ENCODE peak calls at places on chromosomes 7 and 10, in six cellular contexts. I, L, O, X, S and D are unnamed samples.

GRCh38 chr10:102122450-102122849 is 2.3 kb upstream of the LDB1 start:
- DNase-seq in S (no peak), L (no peak), O (no peak), I (no peak), X (no peak), D (no peak)

GRCh38 chr10:79162861-79163662 is 94.3 kb downstream of the ZMIZ1 start:
- DNase-seq in I (no peak), S (peak; percentile 100), O (no peak), L (peak; percentile 73), X (no peak), D (no peak)

GRCh38 chr7:115672024-115672423 is 358.5 kb downstream of the TFEC start:
- DNase-seq in S (peak; percentile 58), O (no peak), I (no peak), L (peak; percentile 18), X (no peak), D (no peak)

GRCh38 chr7:68166525-68166924 is 1169.9 kb downstream of the TYW1 start:
- DNase-seq in O (no peak), L (no peak), X (no peak), I (no peak), S (no peak), D (no peak)

GRCh38 chr7:95758187-95758586 is 14.2 kb upstream of the DYNC1I1 start:
- DNase-seq in S (no peak), I (no peak), X (no peak), L (no peak), O (no peak), D (no peak)

GRCh38 chr7:81415181-81415580 is 354.7 kb downstream of the HGF start:
- DNase-seq in I (no peak), S (peak; percentile 60), L (peak; percentile 38), O (no peak), X (no peak), D (no peak)

GRCh38 chr10:104096692-104097091 is 11.0 kb upstream of the COL17A1 start:
- DNase-seq in O (no peak), I (no peak), S (no peak), L (no peak), X (no peak), D (no peak)

GRCh38 chr7:90618880-90619279 is 22.8 kb downstream of the CDK14 start:
- DNase-seq in S (peak; percentile 46), O (no peak), I (no peak), L (no peak), X (no peak), D (no peak)

GRCh38 chr7:40493609-40494041 is 358.8 kb downstream of the SUGCT start:
- DNase-seq in S (no peak), X (no peak), I (peak; percentile 53), O (no peak), L (peak; percentile 19), D (no peak)

GRCh38 chr7:78620931-78621330 is 822.4 kb downstream of the PHTF2 start:
- DNase-seq in O (no peak), S (peak; percentile 45), I (no peak), X (no peak), L (no peak), D (no peak)

GRCh38 chr7:41882745-41883527 is 180.0 kb upstream of the INHBA start:
- DNase-seq in I (no peak), L (no peak), S (no peak), O (no peak), X (no peak), D (no peak)

GRCh38 chr7:29574659-29575058 is 11.0 kb downstream of the PRR15 start:
- DNase-seq in I (no peak), S (no peak), X (no peak), L (no peak), O (no peak), D (no peak)

GRCh38 chr7:2738110-2738509 is 50.1 kb downstream of the AMZ1 start:
- DNase-seq in X (no peak), I (no peak), S (no peak), L (no peak), O (no peak), D (no peak)

GRCh38 chr10:133441780-133442179 is 12.0 kb upstream of the SCART1 start:
- DNase-seq in O (no peak), I (no peak), S (no peak), L (no peak), X (peak; percentile 69), D (no peak)

GRCh38 chr7:137381045-137381444 is 37.5 kb upstream of the PTN start:
- DNase-seq in O (no peak), S (no peak), I (no peak), X (no peak), L (no peak), D (no peak)

GRCh38 chr7:101602484-101603241 is 26.4 kb downstream of the MYL10 start:
- DNase-seq in S (peak; percentile 82), X (no peak), L (peak; percentile 65), I (peak; percentile 54), O (peak; percentile 58), D (peak; percentile 93)

GRCh38 chr7:125516194-125516593 is 586.6 kb upstream of the POT1 start:
- DNase-seq in O (no peak), I (no peak), X (no peak), S (no peak), L (no peak), D (no peak)

GRCh38 chr7:142807855-142808460 is 37.2 kb downstream of the PRSS2 start:
- DNase-seq in X (no peak), L (peak; percentile 64), O (peak; percentile 44), I (peak; percentile 93), S (peak; percentile 94), D (no peak)

GRCh38 chr10:71447676-71448075 is 51.0 kb downstream of the CDH23 start:
- DNase-seq in O (no peak), I (no peak), L (no peak), S (no peak), X (no peak), D (no peak)

GRCh38 chr10:90798482-90798881 is 59.4 kb downstream of the HTR7 start:
- DNase-seq in L (no peak), I (no peak), X (no peak), O (no peak), S (no peak), D (no peak)

GRCh38 chr10:8051109-8051781 is 3.2 kb upstream of the GATA3 start:
- DNase-seq in I (no peak), L (no peak), S (no peak), O (no peak), X (no peak), D (no peak)

GRCh38 chr7:48035967-48036478 is 680 bp downstream of the C7orf57 start:
- DNase-seq in I (peak; percentile 15), S (peak; percentile 24), O (no peak), X (peak; percentile 80), L (peak; percentile 9), D (no peak)

GRCh38 chr10:67075381-67076001 is 149.7 kb downstream of the LRRTM3 start:
- DNase-seq in S (no peak), I (no peak), L (no peak), O (no peak), X (no peak), D (no peak)

GRCh38 chr10:104076743-104077160 is 8.9 kb downstream of the COL17A1 start:
- DNase-seq in L (no peak), I (peak; percentile 76), S (peak; percentile 12), O (no peak), X (no peak), D (no peak)

GRCh38 chr7:36472141-36472729 is 82.6 kb downstream of the ANLN start:
- DNase-seq in X (no peak), L (no peak), I (no peak), O (no peak), S (no peak), D (no peak)
- TF ChIP-seq CTCF in X (no peak), L (no peak), I (no peak), O (no peak), S (no peak), D (no peak)

DNA sequence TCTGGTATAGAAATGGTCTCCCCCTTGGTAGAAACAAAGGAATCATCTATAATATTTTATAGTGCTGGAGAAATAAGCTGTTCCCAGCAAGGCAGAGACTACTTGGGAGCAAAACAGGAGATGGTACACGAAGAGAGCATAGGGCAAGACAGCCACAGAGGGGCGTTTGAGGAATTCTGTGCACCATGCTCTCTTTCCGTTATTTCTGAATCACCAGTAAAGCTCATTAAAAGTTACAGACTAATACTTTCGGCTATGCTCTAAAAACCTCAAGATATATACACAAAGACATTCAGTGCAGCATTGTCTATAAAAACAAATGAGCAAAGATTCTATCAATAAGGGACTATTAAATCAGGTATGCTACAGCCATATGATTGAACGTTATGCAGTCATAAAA is 68.5 kb upstream of the FHIP2A start:
- DNase-seq in L (peak; percentile 85), I (no peak), X (no peak), O (no peak), S (peak; percentile 66), D (no peak)
- TF ChIP-seq CTCF in L (peak; percentile 63), I (no peak), X (no peak), O (no peak), S (peak; percentile 36), D (no peak)

DNA sequence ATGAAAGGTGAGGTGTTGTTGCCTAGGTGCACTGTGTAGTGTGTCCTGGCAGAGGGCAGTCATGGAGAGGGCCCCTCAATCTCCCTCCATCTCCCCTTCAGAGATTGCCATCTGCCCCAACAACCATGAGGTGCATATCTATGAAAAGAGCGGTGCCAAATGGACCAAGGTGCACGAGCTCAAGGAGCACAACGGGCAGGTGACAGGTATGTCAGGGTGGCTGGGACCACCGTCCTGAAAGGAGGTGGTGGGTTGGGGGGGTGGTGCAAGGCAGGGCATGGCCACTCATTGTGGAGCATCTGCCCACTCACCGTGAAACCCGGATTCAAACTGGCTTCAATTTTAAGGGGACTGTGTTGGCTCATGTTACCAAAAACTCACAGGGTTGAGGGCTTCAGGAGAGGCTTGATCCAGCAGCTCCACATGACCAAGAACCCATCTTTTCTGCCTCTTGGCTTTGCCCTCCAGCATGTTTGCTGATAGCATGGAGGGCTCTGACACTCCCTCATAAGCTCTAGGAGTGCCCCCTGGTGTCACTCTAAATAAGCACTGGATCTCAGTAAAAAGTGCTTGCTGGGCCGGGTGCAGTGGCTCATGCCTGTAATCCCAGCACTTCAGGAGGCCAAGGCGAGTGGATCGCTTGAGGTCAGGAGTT is 12.2 kb downstream of the ARPC1B start:
- DNase-seq in O (no peak), I (no peak), X (no peak), S (peak; percentile 48), L (peak; percentile 48), D (no peak)
- TF ChIP-seq CTCF in O (no peak), I (peak; percentile 54), X (no peak), S (peak; percentile 56), L (peak; percentile 57), D (no peak)

GRCh38 chr7:112383671-112384417 is 66.4 kb upstream of the IFRD1 start:
- DNase-seq in I (no peak), L (no peak), O (no peak), X (no peak), S (peak; percentile 45), D (no peak)
- TF ChIP-seq CTCF in I (no peak), L (peak; percentile 25), O (no peak), X (no peak), S (peak; percentile 47), D (no peak)

GRCh38 chr7:151252961-151253691 is 4.6 kb upstream of the SMARCD3 start:
- DNase-seq in S (no peak), I (no peak), O (no peak), L (no peak), X (no peak), D (no peak)
- TF ChIP-seq CTCF in S (no peak), I (no peak), O (no peak), L (no peak), X (no peak), D (no peak)